ENCODE peak calls at places on chromosomes 7 and 10, in ten cellular contexts. G is fibroblast of lung, T is hepatocyte, H is OCI-LY7, D is IMR-90, Z is HCT116, L is neural progenitor cell, M is MM.1S, W is PC-3, V is keratinocyte. Q is an unnamed sample.

GRCh38 chr7:1533569-1534329 is 3.2 kb downstream of the MAFK start:
- DNase-seq in H (no peak), M (no peak), W (peak; percentile 86), V (no peak), G (peak; percentile 80), L (no peak), D (peak; percentile 95), T (peak; percentile 81), Z (no peak), Q (peak; percentile 83)

GRCh38 chr7:81111781-81112540 is 193.1 kb upstream of the SEMA3C start:
- DNase-seq in W (no peak), Z (no peak), V (no peak), M (no peak), H (no peak), T (peak; percentile 26), D (peak; percentile 72), G (peak; percentile 21), L (no peak), Q (no peak)

GRCh38 chr7:52100-52499 is 140.3 kb upstream of the FAM20C start:
- DNase-seq in Z (no peak), W (no peak), D (no peak), G (no peak), M (no peak), H (no peak), T (no peak), V (no peak), L (no peak), Q (no peak)

GRCh38 chr10:101624526-101625102 is 36.5 kb downstream of the DPCD start:
- DNase-seq in D (no peak), W (no peak), V (no peak), H (peak; percentile 26), T (no peak), G (no peak), L (no peak), Z (no peak), M (no peak), Q (no peak)

GRCh38 chr7:135390829-135391228 is 119.1 kb downstream of the CNOT4 start:
- DNase-seq in H (no peak), W (no peak), V (no peak), Z (no peak), D (no peak), L (no peak), G (no peak), T (no peak), M (peak; percentile 56), Q (no peak)

GRCh38 chr10:51076442-51076841 is 2.2 kb downstream of the PRKG1 start:
- DNase-seq in T (no peak), L (peak; percentile 11), Z (no peak), G (no peak), H (no peak), M (no peak), D (no peak), V (no peak), W (no peak), Q (no peak)

GRCh38 chr7:141012044-141012685 is 2.6 kb downstream of the MRPS33 start:
- DNase-seq in V (no peak), H (peak; percentile 77), M (peak; percentile 84), W (peak; percentile 71), G (peak; percentile 67), T (peak; percentile 79), L (peak; percentile 73), Z (peak; percentile 65), D (peak; percentile 62), Q (peak; percentile 79)

GRCh38 chr7:1659696-1660095 is 10.4 kb upstream of the ELFN1 start:
- DNase-seq in Z (no peak), G (no peak), V (no peak), L (no peak), H (no peak), D (peak; percentile 4), W (peak; percentile 34), T (no peak), M (no peak), Q (no peak)

GRCh38 chr10:60978287-60979115 is 34.5 kb upstream of the RHOBTB1 start:
- DNase-seq in W (peak; percentile 99), M (no peak), L (no peak), T (peak; percentile 25), H (no peak), D (peak; percentile 38), V (no peak), G (no peak), Z (peak; percentile 54), Q (peak; percentile 27)

DNA sequence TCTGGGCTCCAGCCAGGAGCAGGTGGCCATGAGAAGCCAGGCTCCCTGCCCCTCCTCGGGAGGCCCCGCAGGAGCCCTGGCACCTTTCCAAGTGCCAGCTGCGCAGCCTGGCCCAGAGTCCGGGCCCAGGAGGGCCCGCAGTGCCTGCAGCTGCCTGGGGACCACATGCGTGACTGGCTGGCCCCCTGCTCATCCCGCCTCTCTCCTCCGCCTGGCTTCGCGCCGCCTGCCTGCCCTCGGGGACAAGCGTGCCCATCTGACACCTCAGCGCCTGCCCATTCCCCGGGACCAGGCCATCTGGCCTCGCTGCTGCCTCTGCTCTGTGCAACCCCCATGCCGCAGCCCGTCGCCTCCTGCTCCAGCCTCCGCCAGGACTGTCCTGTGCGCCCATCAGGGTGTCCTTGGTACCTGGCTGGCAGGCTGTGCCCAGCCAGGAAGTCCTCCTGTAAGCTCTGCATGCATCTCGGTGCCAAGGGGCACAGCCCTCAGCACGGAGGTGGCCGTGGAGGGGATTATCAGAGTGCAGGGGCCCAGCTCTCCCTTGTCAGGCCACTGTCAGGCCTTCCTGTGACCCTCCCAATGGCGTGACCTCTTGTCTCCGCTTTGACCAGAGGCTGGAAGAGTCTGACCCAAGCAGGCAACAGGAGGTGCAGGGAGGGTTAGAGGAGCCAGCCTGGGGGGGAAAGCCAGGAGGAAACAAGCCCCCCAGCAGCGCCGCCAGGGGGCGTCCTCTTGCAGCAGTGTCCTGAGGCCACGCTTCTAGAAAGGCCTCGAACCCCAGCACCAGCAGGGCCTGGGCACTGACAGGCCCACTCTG is 50.5 kb downstream of the TMEM209 start:
- DNase-seq in M (no peak), H (no peak), Z (no peak), G (no peak), D (no peak), L (peak; percentile 46), W (peak; percentile 19), V (no peak), T (no peak), Q (no peak)
- TF ChIP-seq CTCF in M (peak; percentile 46), H (peak; percentile 35), Z (no peak), G (no peak), D (no peak), L (peak; percentile 62), W (peak; percentile 52), V (peak; percentile 14), T (no peak), Q (peak; percentile 47)

GRCh38 chr7:129958643-129959479 is 6.1 kb upstream of the UBE2H start:
- DNase-seq in W (peak; percentile 90), G (peak; percentile 75), M (no peak), T (peak; percentile 90), H (no peak), L (no peak), V (peak; percentile 93), Z (peak; percentile 69), D (peak; percentile 91), Q (peak; percentile 96)

GRCh38 chr7:129952653-129953560 is at the start of gene UBE2H:
- DNase-seq in D (peak; percentile 90), T (peak; percentile 96), V (no peak), W (peak; percentile 93), L (peak; percentile 95), H (peak; percentile 91), M (peak; percentile 91), Z (peak; percentile 83), G (peak; percentile 90), Q (peak; percentile 68)

GRCh38 chr7:129959480-129960332 is 6.9 kb upstream of the UBE2H start:
- DNase-seq in M (no peak), V (no peak), W (peak; percentile 8), G (no peak), T (no peak), L (no peak), Z (no peak), D (no peak), H (no peak), Q (peak; percentile 64)

GRCh38 chr7:129952164-129952652 is 552 bp downstream of the UBE2H start:
- DNase-seq in H (peak; percentile 45), L (peak; percentile 56), Z (no peak), G (no peak), D (no peak), T (peak; percentile 59), M (peak; percentile 76), W (peak; percentile 12), V (no peak), Q (no peak)

DNA sequence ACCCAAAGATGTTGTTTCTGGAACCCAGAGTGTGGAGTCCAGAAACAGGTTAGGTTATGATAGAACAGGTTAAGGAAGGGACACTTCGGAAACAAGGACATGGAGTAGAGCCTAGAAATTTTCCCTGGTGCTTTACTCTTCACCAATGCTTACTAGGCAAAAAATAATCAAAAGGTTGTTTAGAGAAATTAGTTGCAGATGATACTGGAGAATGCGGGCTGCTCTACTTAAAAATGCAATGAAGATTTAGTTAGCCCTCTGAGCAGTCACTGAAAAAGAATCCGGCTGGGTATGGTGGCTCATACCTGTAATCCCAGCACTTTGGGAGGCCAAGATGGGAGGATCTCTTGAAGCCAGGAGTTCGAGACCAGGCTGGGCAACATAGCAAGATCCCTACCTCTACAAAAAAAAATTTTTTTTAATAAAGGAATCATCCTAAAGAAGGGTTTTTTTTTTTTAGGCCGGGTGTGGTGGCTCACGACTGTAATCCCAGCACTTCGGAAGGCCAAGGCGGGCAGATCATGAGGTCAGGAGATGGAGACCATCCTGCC is 3.3 kb upstream of the UBE2H start:
- DNase-seq in L (no peak), W (no peak), T (no peak), G (no peak), H (no peak), D (no peak), Z (no peak), V (no peak), M (no peak), Q (no peak)
- H2AFZ ChIP-seq in L (no peak overlapping the region), W (no peak overlapping the region), T (no peak overlapping the region), G (no peak overlapping the region), H (no peak overlapping the region), D (peak overlapping the region; percentile 47), Z (peak overlapping the region; percentile 80), V (no peak overlapping the region), M (no peak overlapping the region), Q (no peak overlapping the region)

GRCh38 chr7:27745064-27745583 is 5.2 kb downstream of the TAX1BP1 start:
- DNase-seq in L (peak; percentile 18), Z (peak; percentile 48), G (peak; percentile 54), W (peak; percentile 79), M (peak; percentile 23), T (peak; percentile 72), D (peak; percentile 84), H (peak; percentile 36), V (no peak), Q (peak; percentile 82)
- TF ChIP-seq CTCF in L (peak; percentile 47), Z (peak; percentile 68), G (peak; percentile 57), W (peak; percentile 80), M (peak; percentile 51), T (peak; percentile 60), D (peak; percentile 80), H (peak; percentile 74), V (peak; percentile 66), Q (peak; percentile 81)

DNA sequence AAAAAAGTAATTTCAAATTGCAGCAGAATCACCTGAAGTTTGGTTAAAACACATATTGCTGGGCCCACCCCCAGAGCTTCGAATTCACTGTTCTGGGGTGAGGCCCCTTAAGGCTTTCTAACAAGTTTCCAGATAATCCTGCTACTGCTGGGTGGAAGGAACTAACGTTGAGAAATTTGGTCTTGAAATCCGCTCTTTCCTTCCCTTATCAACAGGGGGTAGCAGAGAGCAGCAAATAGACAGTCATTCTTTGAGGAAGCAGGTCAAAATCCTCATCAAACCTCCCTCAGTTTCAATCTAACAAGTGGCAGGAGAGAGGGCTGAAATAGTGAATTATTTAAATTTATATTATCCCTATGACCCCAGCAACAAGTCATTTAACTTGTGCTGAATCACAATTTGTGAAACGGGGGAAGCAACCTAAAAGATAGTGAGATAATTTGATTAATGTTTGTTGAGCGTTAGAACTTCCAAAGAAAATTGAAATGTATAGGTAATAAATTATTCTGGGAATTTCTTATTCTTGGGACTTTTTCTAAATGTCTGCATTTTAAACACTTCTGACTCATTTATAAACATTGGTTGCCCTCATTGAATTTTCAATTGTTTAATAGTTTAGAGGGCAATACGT is 21.7 kb upstream of the MALSU1 start:
- DNase-seq in T (peak; percentile 79), M (peak; percentile 72), Z (peak; percentile 62), D (peak; percentile 75), H (peak; percentile 82), V (peak; percentile 19), G (peak; percentile 80), L (peak; percentile 75), W (peak; percentile 76), Q (peak; percentile 58)
- H2AFZ ChIP-seq in T (no peak overlapping the region), M (no peak overlapping the region), Z (no peak overlapping the region), D (no peak overlapping the region), H (peak overlapping the region; percentile 64), V (no peak overlapping the region), G (no peak overlapping the region), L (peak overlapping the region; percentile 13), W (no peak overlapping the region), Q (no peak overlapping the region)